ENCODE peak calls at places on chromosomes 5 and 9, in four cellular contexts. P is neuronal stem cell, O is OCI-LY7, L is uterus. W is an unnamed sample.

GRCh38 chr9:133135193-133135745 is 14.2 kb upstream of the RALGDS start:
- DNase-seq in P (no peak), O (no peak), L (peak), W (no peak)

GRCh38 chr9:78559449-78559885 is 262.5 kb downstream of the PSAT1 start:
- DNase-seq in P (no peak), O (no peak), L (no peak), W (no peak)

GRCh38 chr9:93302586-93303257 is 118.8 kb downstream of the WNK2 start:
- DNase-seq in P (peak), O (peak), L (peak), W (peak)

GRCh38 chr5:36877667-36878420 is 1.3 kb downstream of the NIPBL start:
- DNase-seq in P (no peak), O (peak), L (no peak), W (no peak)

GRCh38 chr5:16935271-16936149 is 578 bp downstream of the MYO10 start:
- DNase-seq in P (no peak), O (no peak), L (peak), W (peak)

GRCh38 chr9:995776-996175 is 19.3 kb downstream of the DMRT3 start:
- DNase-seq in P (no peak), O (no peak), L (no peak), W (no peak)

GRCh38 chr9:18010492-18010891 is 431.6 kb downstream of the SH3GL2 start:
- DNase-seq in P (no peak), O (no peak), L (no peak), W (no peak)

GRCh38 chr5:174418809-174419522 is 305.4 kb upstream of the MSX2 start:
- DNase-seq in P (peak), O (no peak), L (no peak), W (peak)

GRCh38 chr5:39588176-39588575 is 163.4 kb upstream of the DAB2 start:
- DNase-seq in P (no peak), O (no peak), L (no peak), W (no peak)

GRCh38 chr5:95631265-95631957 is 11.5 kb downstream of the GPR150 start:
- DNase-seq in P (no peak), O (no peak), L (no peak), W (no peak)

GRCh38 chr9:17004500-17004899 is 130.3 kb upstream of the CNTLN start:
- DNase-seq in P (no peak), O (no peak), L (no peak), W (no peak)

GRCh38 chr9:126519660-126520425 is 93.9 kb upstream of the LMX1B start:
- DNase-seq in P (no peak), O (no peak), L (no peak), W (no peak)

GRCh38 chr5:3517331-3517730 is 78.3 kb upstream of the IRX1 start:
- DNase-seq in P (peak), O (no peak), L (no peak), W (no peak)

GRCh38 chr9:26152350-26152749 is 474.1 kb upstream of the TUSC1 start:
- DNase-seq in P (no peak), O (no peak), L (no peak), W (no peak)

GRCh38 chr5:52069997-52070396 is 686.7 kb downstream of the ISL1 start:
- DNase-seq in P (no peak), O (no peak), L (no peak), W (no peak)

GRCh38 chr5:610744-611730 is 1.1 kb upstream of the CEP72 start:
- DNase-seq in P (no peak), O (no peak), L (no peak), W (no peak)

W was measured in HAP-1.